ENCODE peak calls at places on chromosomes 13 and 19, in six cellular contexts. R is stomach, W is transverse colon, F is HCT116, S is SK-N-SH, B is Panc1. X is an unnamed sample. For H3K4me1, the result is how much of the 10 kb centered on the place peaks cover.

GRCh38 chr19:10291554-10292205 is 1.9 kb downstream of the ICAM5 start:
- DNase-seq in R (no peak), W (no peak), F (no peak), S (no peak), B (no peak), X (no peak)

GRCh38 chr19:7395360-7395781 is 46.6 kb downstream of the ARHGEF18 start:
- DNase-seq in R (no peak), W (no peak), F (no peak), S (peak), B (no peak), X (no peak)

GRCh38 chr19:38361633-38362075 is 12.7 kb upstream of the PSMD8 start:
- DNase-seq in R (peak), W (peak), F (peak), S (peak), B (peak), X (peak)

GRCh38 chr19:49566302-49566701 is 14.1 kb downstream of the NOSIP start:
- DNase-seq in R (no peak), W (no peak), F (no peak), S (no peak), B (no peak), X (no peak)

GRCh38 chr19:19677579-19677978 is 8.9 kb downstream of the ZNF101 start:
- DNase-seq in R (no peak), W (no peak), F (no peak), S (no peak), B (no peak), X (no peak)

GRCh38 chr13:36778083-36778671 is 40.8 kb upstream of the RFXAP start:
- DNase-seq in R (no peak), W (no peak), F (no peak), S (no peak), B (no peak), X (no peak)

GRCh38 chr13:107883561-107884175 is 331.7 kb downstream of the LIG4 start:
- DNase-seq in R (no peak), W (no peak), F (no peak), S (no peak), B (no peak), X (no peak)

GRCh38 chr19:33697766-33698165 is 76.0 kb downstream of the CHST8 start:
- DNase-seq in R (no peak), W (no peak), F (no peak), S (no peak), B (no peak), X (no peak)

GRCh38 chr13:101611491-101612475 is 159.3 kb downstream of the ITGBL1 start:
- DNase-seq in R (no peak), W (no peak), F (no peak), S (no peak), B (no peak), X (no peak)

GRCh38 chr19:33628921-33629825 is 7.4 kb downstream of the CHST8 start:
- DNase-seq in R (no peak), W (no peak), F (no peak), S (no peak), B (no peak), X (no peak)

GRCh38 chr19:35811317-35812219 is 1.1 kb downstream of the PRODH2 start:
- DNase-seq in R (no peak), W (no peak), F (no peak), S (peak), B (no peak), X (no peak)
- TF ChIP-seq POLR2AphosphoS5 in R (no peak), W (no peak), F (no peak), S (no peak), B (no peak), X (no peak)

GRCh38 chr19:53290758-53291549 is 23.4 kb upstream of the VN1R4 start:
- DNase-seq in R (no peak), W (no peak), F (no peak), S (no peak), B (no peak), X (no peak)

DNA sequence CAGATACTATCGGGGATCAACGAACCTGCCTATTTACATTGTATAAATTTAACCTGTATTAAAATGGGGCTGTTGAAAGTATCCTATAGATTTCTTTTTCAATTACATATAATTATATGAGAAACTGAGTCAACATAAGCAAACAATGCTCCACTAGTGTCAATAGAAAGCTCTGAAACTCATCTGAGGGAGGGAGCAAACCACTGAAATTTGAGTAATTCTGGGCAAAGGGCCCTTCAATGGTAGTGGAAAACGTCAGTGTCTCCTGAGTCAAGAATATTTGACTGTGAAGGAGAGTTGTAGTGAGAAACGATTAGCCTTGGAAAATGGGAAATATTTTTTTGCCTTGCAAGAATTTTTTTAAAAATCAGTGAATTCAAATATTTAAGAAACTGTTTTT is 17.6 kb upstream of the VN1R4 start:
- DNase-seq in R (no peak), W (no peak), F (no peak), S (no peak), B (no peak), X (no peak)
- H3K27ac ChIP-seq in R (no peak), W (no peak), F (no peak), S (no peak), B (no peak), X (no peak)

GRCh38 chr19:4969292-4969771 is 419 bp downstream of the KDM4B start:
- DNase-seq in R (no peak), W (no peak), F (no peak), S (no peak), B (no peak), X (no peak)

GRCh38 chr19:4971424-4971793 is 2.5 kb downstream of the KDM4B start:
- DNase-seq in R (peak), W (peak), F (no peak), S (peak), B (no peak), X (no peak)

GRCh38 chr19:4969772-4970531 is 1.0 kb downstream of the KDM4B start:
- DNase-seq in R (no peak), W (no peak), F (no peak), S (peak), B (no peak), X (no peak)

GRCh38 chr19:4971816-4972495 is 3.0 kb downstream of the KDM4B start:
- DNase-seq in R (no peak), W (no peak), F (no peak), S (peak), B (no peak), X (no peak)

GRCh38 chr19:4970558-4971423 is 1.9 kb downstream of the KDM4B start:
- DNase-seq in R (peak), W (peak), F (no peak), S (peak), B (peak), X (no peak)
- H3K4me1 ChIP-seq in R (half or more), W (under half), F (half or more), S (under half), B (under half), X (under half)

DNA sequence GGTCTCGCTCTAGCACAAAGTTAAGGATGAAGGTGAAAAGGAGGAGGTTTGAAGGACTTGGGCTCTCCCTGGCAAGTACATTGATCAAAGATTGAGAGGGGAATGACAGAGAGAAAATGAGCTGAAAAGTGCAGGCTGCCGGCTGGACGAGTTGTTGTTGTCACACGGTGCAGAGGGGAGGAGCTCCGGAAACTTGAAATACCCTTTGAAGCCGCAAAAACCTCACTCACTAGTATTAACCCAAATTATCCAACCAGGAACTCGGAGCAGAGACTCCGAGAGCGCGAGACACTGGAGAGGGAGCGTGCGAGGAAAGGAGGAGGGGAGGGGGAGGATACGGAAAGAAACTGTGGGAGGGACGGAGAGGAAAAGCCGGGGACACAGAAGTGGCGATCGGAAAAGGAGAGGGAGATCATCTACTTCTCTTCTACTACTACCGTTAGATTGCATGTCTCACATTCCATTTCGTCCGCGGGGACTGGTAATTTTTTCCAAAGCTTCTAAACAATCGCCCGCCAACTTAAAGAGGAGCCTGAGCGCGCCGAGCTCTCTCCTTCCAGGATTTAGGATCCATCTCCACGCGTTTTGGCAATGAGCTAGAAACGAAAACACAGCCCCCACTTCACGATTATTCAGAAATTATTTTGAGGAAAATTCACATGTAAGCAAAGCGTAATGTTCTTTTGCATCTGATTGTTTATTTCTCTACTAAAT is at the start of gene DACH1:
- DNase-seq in R (peak), W (peak), F (no peak), S (peak), B (no peak), X (peak)
- TF ChIP-seq POLR2AphosphoS5 in R (no peak), W (peak), F (no peak), S (no peak), B (no peak), X (peak)

GRCh38 chr13:97240789-97241734 is 18.9 kb downstream of the MBNL2 start:
- DNase-seq in R (no peak), W (no peak), F (no peak), S (no peak), B (no peak), X (no peak)
- H3K27ac ChIP-seq in R (peak), W (peak), F (no peak), S (peak), B (peak), X (no peak)

GRCh38 chr19:53877361-53877766 is 4.6 kb upstream of the PRKCG start:
- DNase-seq in R (no peak), W (no peak), F (no peak), S (no peak), B (no peak), X (no peak)

GRCh38 chr19:53879145-53880037 is 2.6 kb upstream of the PRKCG start:
- DNase-seq in R (peak), W (peak), F (no peak), S (peak), B (no peak), X (peak)

GRCh38 chr19:53880716-53881481 is 1.1 kb upstream of the PRKCG start:
- DNase-seq in R (no peak), W (no peak), F (no peak), S (no peak), B (no peak), X (no peak)

GRCh38 chr19:53876651-53877224 is 5.3 kb upstream of the PRKCG start:
- DNase-seq in R (no peak), W (no peak), F (no peak), S (peak), B (no peak), X (no peak)

DNA sequence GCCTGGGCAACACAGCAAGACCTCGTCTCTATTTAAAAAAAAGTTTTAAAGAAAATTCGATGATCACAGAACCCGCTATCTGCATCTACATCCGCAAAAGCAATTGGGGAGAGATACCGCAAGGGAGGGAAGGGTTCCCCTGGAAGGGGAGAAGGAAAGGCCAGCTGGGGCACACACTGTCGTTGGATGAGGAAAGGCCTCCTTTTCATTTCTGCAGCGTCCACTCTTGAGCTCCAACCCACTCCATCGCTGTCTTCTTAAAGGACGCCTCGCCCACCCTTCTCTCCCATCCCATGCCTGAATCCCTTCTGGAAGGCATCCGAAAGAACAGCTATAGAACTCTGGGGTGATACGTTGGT is 3.2 kb upstream of the PRKCG start:
- DNase-seq in R (no peak), W (no peak), F (no peak), S (no peak), B (no peak), X (no peak)
- H3K4me1 ChIP-seq in R (half or more), W (under half), F (under half), S (under half), B (half or more), X (under half)